ENCODE peak calls at places on chromosome 6, in four cellular contexts. One of them, this sample, is unnamed.

GRCh38 chr6:5501837-5502236 is 240.5 kb downstream of the FARS2 start:
- DNase-seq in naive thymus-derived CD4-positive, alpha-beta T cell: no peak
- DNase-seq in GM03348: no peak
- DNase-seq in activated T-cell treated with anti-CD3 and anti-CD28 coated beads, Interleukin-2, amount 50 U/mL, for 72 hours: no peak
- DNase-seq in this sample: no peak

GRCh38 chr6:12150812-12151432 is 138.8 kb downstream of the HIVEP1 start:
- DNase-seq in naive thymus-derived CD4-positive, alpha-beta T cell: no peak
- DNase-seq in GM03348: no peak
- DNase-seq in activated T-cell treated with anti-CD3 and anti-CD28 coated beads, Interleukin-2, amount 50 U/mL, for 72 hours: peak; percentile 30
- DNase-seq in this sample: peak; percentile 60

GRCh38 chr6:113495521-113495920 is 361.6 kb upstream of the MARCKS start:
- DNase-seq in naive thymus-derived CD4-positive, alpha-beta T cell: no peak
- DNase-seq in GM03348: peak; percentile 46
- DNase-seq in activated T-cell treated with anti-CD3 and anti-CD28 coated beads, Interleukin-2, amount 50 U/mL, for 72 hours: no peak
- DNase-seq in this sample: no peak

GRCh38 chr6:72642435-72642834 is 20.6 kb downstream of the KCNQ5 start:
- DNase-seq in naive thymus-derived CD4-positive, alpha-beta T cell: no peak
- DNase-seq in GM03348: no peak
- DNase-seq in activated T-cell treated with anti-CD3 and anti-CD28 coated beads, Interleukin-2, amount 50 U/mL, for 72 hours: no peak
- DNase-seq in this sample: no peak

GRCh38 chr6:25743868-25744267 is 10.7 kb upstream of the SLC17A4 start:
- DNase-seq in naive thymus-derived CD4-positive, alpha-beta T cell: no peak
- DNase-seq in GM03348: no peak
- DNase-seq in activated T-cell treated with anti-CD3 and anti-CD28 coated beads, Interleukin-2, amount 50 U/mL, for 72 hours: no peak
- DNase-seq in this sample: no peak

GRCh38 chr6:34917626-34918285 is 28.7 kb downstream of the ANKS1A start:
- DNase-seq in naive thymus-derived CD4-positive, alpha-beta T cell: no peak
- DNase-seq in GM03348: no peak
- DNase-seq in activated T-cell treated with anti-CD3 and anti-CD28 coated beads, Interleukin-2, amount 50 U/mL, for 72 hours: no peak
- DNase-seq in this sample: no peak

GRCh38 chr6:71138416-71138815 is 150.2 kb upstream of the OGFRL1 start:
- DNase-seq in naive thymus-derived CD4-positive, alpha-beta T cell: no peak
- DNase-seq in GM03348: no peak
- DNase-seq in activated T-cell treated with anti-CD3 and anti-CD28 coated beads, Interleukin-2, amount 50 U/mL, for 72 hours: no peak
- DNase-seq in this sample: no peak

GRCh38 chr6:3382399-3383279 is 74.2 kb downstream of the SLC22A23 start:
- DNase-seq in naive thymus-derived CD4-positive, alpha-beta T cell: no peak
- DNase-seq in GM03348: no peak
- DNase-seq in activated T-cell treated with anti-CD3 and anti-CD28 coated beads, Interleukin-2, amount 50 U/mL, for 72 hours: no peak
- DNase-seq in this sample: no peak

GRCh38 chr6:136923954-136924291 is 1.8 kb downstream of the SLC35D3 start:
- DNase-seq in naive thymus-derived CD4-positive, alpha-beta T cell: no peak
- DNase-seq in GM03348: no peak
- DNase-seq in activated T-cell treated with anti-CD3 and anti-CD28 coated beads, Interleukin-2, amount 50 U/mL, for 72 hours: no peak
- DNase-seq in this sample: no peak

GRCh38 chr6:158707120-158707519 is 57.3 kb downstream of the SYTL3 start:
- DNase-seq in naive thymus-derived CD4-positive, alpha-beta T cell: no peak
- DNase-seq in GM03348: peak; percentile 63
- DNase-seq in activated T-cell treated with anti-CD3 and anti-CD28 coated beads, Interleukin-2, amount 50 U/mL, for 72 hours: no peak
- DNase-seq in this sample: no peak

GRCh38 chr6:138785980-138786379 is 9.9 kb upstream of the ECT2L start:
- DNase-seq in naive thymus-derived CD4-positive, alpha-beta T cell: no peak
- DNase-seq in GM03348: no peak
- DNase-seq in activated T-cell treated with anti-CD3 and anti-CD28 coated beads, Interleukin-2, amount 50 U/mL, for 72 hours: no peak
- DNase-seq in this sample: no peak

GRCh38 chr6:135853227-135853626 is 1.7 kb downstream of the PDE7B start:
- DNase-seq in naive thymus-derived CD4-positive, alpha-beta T cell: no peak
- DNase-seq in GM03348: peak; percentile 12
- DNase-seq in activated T-cell treated with anti-CD3 and anti-CD28 coated beads, Interleukin-2, amount 50 U/mL, for 72 hours: no peak
- DNase-seq in this sample: no peak

GRCh38 chr6:33931799-33932198 is 128.0 kb upstream of the MLN start:
- DNase-seq in naive thymus-derived CD4-positive, alpha-beta T cell: no peak
- DNase-seq in GM03348: no peak
- DNase-seq in activated T-cell treated with anti-CD3 and anti-CD28 coated beads, Interleukin-2, amount 50 U/mL, for 72 hours: no peak
- DNase-seq in this sample: no peak

GRCh38 chr6:84588697-84589080 is 175.7 kb downstream of the TBX18 start:
- DNase-seq in naive thymus-derived CD4-positive, alpha-beta T cell: no peak
- DNase-seq in GM03348: no peak
- DNase-seq in activated T-cell treated with anti-CD3 and anti-CD28 coated beads, Interleukin-2, amount 50 U/mL, for 72 hours: no peak
- DNase-seq in this sample: no peak

GRCh38 chr6:57021086-57021720 is 25.3 kb upstream of the KIAA1586 start:
- DNase-seq in naive thymus-derived CD4-positive, alpha-beta T cell: no peak
- DNase-seq in GM03348: peak; percentile 69
- DNase-seq in activated T-cell treated with anti-CD3 and anti-CD28 coated beads, Interleukin-2, amount 50 U/mL, for 72 hours: no peak
- DNase-seq in this sample: peak; percentile 3

GRCh38 chr6:83974409-83975050 is 59.0 kb upstream of the MRAP2 start:
- DNase-seq in naive thymus-derived CD4-positive, alpha-beta T cell: no peak
- DNase-seq in GM03348: no peak
- DNase-seq in activated T-cell treated with anti-CD3 and anti-CD28 coated beads, Interleukin-2, amount 50 U/mL, for 72 hours: no peak
- DNase-seq in this sample: no peak

This sample was measured in activated CD8-positive, alpha-beta T cell treated with anti-CD3 and anti-CD28 coated beads for 36 hours.